ENCODE peak calls at places on chromosomes 11 and 22, in ten cellular contexts. Q is IMR-90, N is endothelial cell of umbilical vein, F is heart left ventricle, U is HCT116, W is uterus, J is A549, T is NB4, O is lower leg skin, L is Peyer's patch. V is an unnamed sample.

GRCh38 chr22:50568626-50569025 is 5.9 kb upstream of the SYCE3 start:
- DNase-seq in Q (no peak), N (no peak), F (no peak), U (no peak), W (no peak), J (no peak), T (no peak), O (no peak), L (no peak), V (no peak)

GRCh38 chr22:19898831-19899567 is 42.6 kb upstream of the COMT start:
- DNase-seq in Q (no peak), N (no peak), F (peak), U (no peak), W (no peak), J (no peak), T (no peak), O (no peak), L (no peak), V (no peak)

GRCh38 chr22:38788417-38788816 is 5.5 kb downstream of the DNAL4 start:
- DNase-seq in Q (peak), N (peak), F (no peak), U (no peak), W (no peak), J (no peak), T (no peak), O (no peak), L (no peak), V (no peak)

GRCh38 chr11:119166368-119167076 is 2.0 kb upstream of the NLRX1 start:
- DNase-seq in Q (peak), N (peak), F (peak), U (no peak), W (no peak), J (peak), T (peak), O (no peak), L (no peak), V (peak)

GRCh38 chr11:111303476-111303875 is 5.1 kb downstream of the POU2AF3 start:
- DNase-seq in Q (no peak), N (no peak), F (no peak), U (no peak), W (no peak), J (peak), T (no peak), O (no peak), L (no peak), V (no peak)

GRCh38 chr22:25930710-25931353 is 188.8 kb downstream of the MYO18B start:
- DNase-seq in Q (no peak), N (no peak), F (no peak), U (no peak), W (no peak), J (no peak), T (no peak), O (peak), L (no peak), V (no peak)

GRCh38 chr11:20112291-20113146 is 47.8 kb downstream of the DBX1 start:
- DNase-seq in Q (peak), N (peak), F (peak), U (peak), W (peak), J (peak), T (peak), O (peak), L (peak), V (peak)

GRCh38 chr11:32297629-32298028 is 137.7 kb downstream of the WT1 start:
- DNase-seq in Q (peak), N (peak), F (no peak), U (peak), W (no peak), J (peak), T (peak), O (no peak), L (no peak), V (peak)

GRCh38 chr22:26579331-26579886 is 10.5 kb downstream of the TPST2 start:
- DNase-seq in Q (no peak), N (no peak), F (peak), U (no peak), W (no peak), J (no peak), T (peak), O (no peak), L (no peak), V (no peak)

GRCh38 chr11:33699515-33700424 is 856 bp downstream of the C11orf91 start:
- DNase-seq in Q (no peak), N (no peak), F (peak), U (no peak), W (no peak), J (no peak), T (peak), O (peak), L (no peak), V (no peak)

GRCh38 chr11:122634507-122634906 is 21.0 kb upstream of the UBASH3B start:
- DNase-seq in Q (peak), N (no peak), F (no peak), U (no peak), W (peak), J (no peak), T (peak), O (no peak), L (no peak), V (no peak)

GRCh38 chr22:20630873-20631617 is 123.6 kb downstream of the MED15 start:
- DNase-seq in Q (no peak), N (no peak), F (no peak), U (no peak), W (no peak), J (no peak), T (no peak), O (no peak), L (no peak), V (no peak)

GRCh38 chr22:24187731-24188644 is 6.7 kb downstream of the SUSD2 start:
- DNase-seq in Q (no peak), N (no peak), F (no peak), U (no peak), W (peak), J (no peak), T (no peak), O (no peak), L (no peak), V (no peak)

GRCh38 chr11:6693342-6694228 is 10.4 kb upstream of the MRPL17 start:
- DNase-seq in Q (peak), N (peak), F (no peak), U (peak), W (peak), J (no peak), T (peak), O (peak), L (no peak), V (no peak)

GRCh38 chr22:32850591-32851517 is 49.3 kb downstream of the TIMP3 start:
- DNase-seq in Q (no peak), N (no peak), F (peak), U (no peak), W (peak), J (no peak), T (no peak), O (peak), L (no peak), V (no peak)

GRCh38 chr11:124656759-124657627 is 16.5 kb downstream of the SIAE start:
- DNase-seq in Q (peak), N (no peak), F (no peak), U (no peak), W (no peak), J (no peak), T (no peak), O (no peak), L (no peak), V (no peak)

GRCh38 chr11:88886796-88887195 is 179.0 kb downstream of the GRM5 start:
- DNase-seq in Q (peak), N (peak), F (no peak), U (peak), W (no peak), J (peak), T (peak), O (no peak), L (no peak), V (peak)

GRCh38 chr11:69744435-69744834 is 30.7 kb downstream of the FGF4 start:
- DNase-seq in Q (peak), N (peak), F (no peak), U (no peak), W (no peak), J (no peak), T (no peak), O (no peak), L (no peak), V (peak)

GRCh38 chr22:44369916-44370804 is 57.4 kb upstream of the SHISAL1 start:
- DNase-seq in Q (no peak), N (no peak), F (peak), U (no peak), W (no peak), J (no peak), T (no peak), O (no peak), L (peak), V (no peak)

GRCh38 chr11:35285471-35285870 is 133.9 kb downstream of the SLC1A2 start:
- DNase-seq in Q (no peak), N (no peak), F (no peak), U (no peak), W (no peak), J (no peak), T (no peak), O (no peak), L (no peak), V (no peak)

GRCh38 chr11:21810650-21811049 is 382.2 kb upstream of the ANO5 start:
- DNase-seq in Q (no peak), N (no peak), F (no peak), U (no peak), W (no peak), J (no peak), T (peak), O (no peak), L (no peak), V (no peak)

GRCh38 chr11:507727-508515 is 879 bp upstream of the RNH1 start:
- DNase-seq in Q (no peak), N (no peak), F (peak), U (no peak), W (no peak), J (no peak), T (no peak), O (no peak), L (peak), V (no peak)

GRCh38 chr11:504053-504993 is 2.7 kb downstream of the RNH1 start:
- DNase-seq in Q (no peak), N (peak), F (no peak), U (no peak), W (peak), J (no peak), T (peak), O (peak), L (no peak), V (no peak)

GRCh38 chr11:504994-505344 is 2.1 kb downstream of the RNH1 start:
- DNase-seq in Q (no peak), N (no peak), F (no peak), U (no peak), W (no peak), J (no peak), T (no peak), O (peak), L (no peak), V (no peak)

GRCh38 chr11:506950-507726 is at the start of gene RNH1:
- DNase-seq in Q (peak), N (peak), F (peak), U (peak), W (peak), J (peak), T (peak), O (peak), L (peak), V (peak)

GRCh38 chr11:506238-506949 is 648 bp downstream of the RNH1 start:
- DNase-seq in Q (peak), N (peak), F (peak), U (peak), W (peak), J (peak), T (peak), O (peak), L (peak), V (peak)
- TF ChIP-seq POLR2A in Q (peak), N (peak), F (no peak), U (peak), W (peak), J (no peak), T (peak), O (peak), L (peak), V (peak)

DNA sequence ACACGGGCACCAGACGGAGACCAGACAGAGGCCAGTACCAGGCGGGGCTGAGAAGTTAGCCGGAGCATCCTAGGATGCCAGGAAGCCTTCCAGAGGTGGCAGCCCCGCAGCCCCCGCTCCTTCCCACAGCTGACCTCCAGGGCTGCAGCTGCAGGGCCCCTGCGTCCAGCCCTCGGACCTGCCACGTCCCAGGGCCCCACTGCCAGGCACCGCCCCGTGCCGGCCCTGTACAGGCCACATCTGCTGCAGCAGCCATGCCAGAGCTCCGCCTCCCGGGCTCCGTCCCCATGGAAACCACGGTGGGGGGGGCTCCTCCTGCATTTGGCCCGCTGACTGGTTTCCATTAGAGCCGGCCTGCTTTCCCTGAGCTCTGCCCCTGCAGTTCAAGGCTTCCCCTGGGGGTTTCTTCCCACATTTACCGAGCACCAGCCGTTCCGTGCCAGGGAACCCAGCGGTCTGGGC is 62.5 kb upstream of the PPARA start:
- DNase-seq in Q (peak), N (peak), F (peak), U (no peak), W (peak), J (no peak), T (no peak), O (peak), L (peak), V (no peak)
- TF ChIP-seq POLR2A in Q (no peak), N (no peak), F (no peak), U (no peak), W (peak), J (no peak), T (no peak), O (no peak), L (no peak), V (peak)

DNA sequence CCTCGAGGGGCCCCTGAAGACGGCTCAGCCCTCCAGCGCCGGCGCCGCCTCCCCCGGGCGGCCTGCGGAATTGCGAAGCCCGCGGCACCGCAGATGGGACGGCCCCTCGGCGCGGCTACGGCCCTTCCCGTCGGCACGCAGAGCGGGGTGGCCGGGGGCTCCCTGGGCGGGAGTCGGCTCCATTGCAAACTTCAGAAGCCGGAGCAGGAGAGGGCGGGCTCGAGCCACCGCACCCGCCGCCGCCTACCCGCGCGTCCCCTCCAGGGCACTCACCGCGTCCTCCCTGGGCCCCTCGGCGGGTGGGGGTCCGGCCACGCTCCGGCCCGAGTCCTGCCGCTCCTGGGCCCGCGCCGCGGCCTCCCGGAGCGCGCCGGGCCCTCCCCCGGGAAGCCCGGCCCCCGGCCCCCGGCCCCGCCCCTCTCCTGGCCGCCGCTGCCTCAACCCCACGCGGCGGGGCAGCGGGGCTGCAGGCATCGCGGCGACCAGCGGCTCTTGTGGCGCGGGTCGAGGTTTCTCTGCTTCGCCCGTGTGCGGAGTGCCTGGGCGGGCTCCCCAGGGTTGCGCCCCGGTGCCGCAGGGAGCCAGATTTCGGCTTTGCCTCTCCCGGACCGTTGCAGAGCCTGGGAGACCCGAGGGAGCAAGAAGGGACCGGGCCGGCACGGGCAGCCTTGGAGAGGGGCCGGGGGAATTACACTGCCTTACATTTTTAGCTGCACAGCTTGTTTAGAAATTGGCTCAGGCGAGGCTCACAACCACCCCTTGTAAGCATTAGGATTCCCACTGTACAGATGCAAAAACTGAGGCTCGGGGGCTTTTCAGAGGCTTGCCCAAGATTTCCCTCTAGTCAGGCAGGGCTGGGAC is at the start of gene PACSIN3:
- DNase-seq in Q (peak), N (peak), F (peak), U (no peak), W (peak), J (peak), T (peak), O (no peak), L (peak), V (peak)
- TF ChIP-seq POLR2A in Q (no peak), N (peak), F (no peak), U (peak), W (peak), J (peak), T (peak), O (no peak), L (no peak), V (peak)

DNA sequence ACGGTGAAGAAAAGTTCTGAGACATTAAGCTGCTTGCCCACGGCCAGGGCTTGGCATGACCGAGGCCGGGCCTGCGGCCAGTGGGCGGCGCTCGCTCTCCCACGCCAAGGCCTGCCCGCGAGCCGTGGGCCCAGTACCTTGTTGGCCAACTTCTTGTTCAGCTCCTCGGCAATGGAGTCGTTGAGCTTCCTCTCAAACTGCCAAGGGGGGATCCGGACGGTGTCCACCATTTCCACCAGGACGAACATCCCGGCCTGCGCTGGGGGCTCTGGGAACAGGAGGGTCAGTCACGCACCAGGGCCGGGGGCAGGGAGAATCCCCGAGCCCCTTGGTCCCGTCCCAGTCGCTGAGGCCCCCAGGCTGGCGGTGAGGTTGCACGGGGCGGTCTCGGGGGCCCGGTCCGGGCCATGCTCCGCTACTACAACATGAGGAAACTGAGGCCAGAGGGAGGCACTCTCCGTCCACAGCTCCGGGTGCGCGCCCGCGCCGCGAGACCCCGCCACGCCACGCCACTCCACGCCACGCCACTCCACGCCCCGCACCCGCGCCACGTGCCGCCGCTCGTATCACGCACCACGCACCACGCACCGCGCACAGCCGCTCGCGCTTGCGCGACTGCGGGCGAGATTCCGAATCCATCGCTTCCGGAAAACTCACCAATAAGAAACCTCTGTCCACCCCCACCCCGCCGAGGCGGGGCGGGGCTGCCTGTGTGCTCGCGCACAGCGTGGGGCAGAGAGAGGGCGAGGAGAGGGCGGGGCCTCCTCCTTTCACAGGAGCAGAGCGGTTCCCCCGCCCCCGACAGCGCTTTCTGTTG is at the start of gene POLR3H:
- DNase-seq in Q (peak), N (peak), F (peak), U (peak), W (peak), J (peak), T (peak), O (peak), L (peak), V (peak)
- TF ChIP-seq POLR2A in Q (peak), N (peak), F (no peak), U (no peak), W (peak), J (peak), T (peak), O (no peak), L (peak), V (peak)

V was measured in H54.